ENCODE peak calls at places on chromosomes 13 and 19, in five cellular contexts. V is HCT116, H is endothelial cell of umbilical vein, D is keratinocyte, E is astrocyte. K is an unnamed sample.

GRCh38 chr13:20118268-20119140 is 42.3 kb downstream of the GJA3 start:
- DNase-seq in V (no peak), H (peak; percentile 39), D (no peak), E (peak; percentile 36), K (peak; percentile 63)

GRCh38 chr19:47848871-47849473 is 10.1 kb upstream of the TPRX2 start:
- DNase-seq in V (peak; percentile 57), H (no peak), D (no peak), E (no peak), K (peak; percentile 96)

GRCh38 chr13:98999635-98999952 is 21.7 kb upstream of the DOCK9 start:
- DNase-seq in V (no peak), H (peak; percentile 78), D (no peak), E (peak; percentile 28), K (no peak)

GRCh38 chr13:57569981-57570380 is 61.6 kb upstream of the PCDH17 start:
- DNase-seq in V (no peak), H (peak; percentile 8), D (no peak), E (peak; percentile 32), K (no peak)

GRCh38 chr19:45355910-45356309 is 14.5 kb downstream of the ERCC2 start:
- DNase-seq in V (no peak), H (no peak), D (no peak), E (no peak), K (no peak)

GRCh38 chr19:45638930-45639729 is at the start of gene EML2:
- DNase-seq in V (no peak), H (peak; percentile 33), D (no peak), E (peak; percentile 14), K (peak; percentile 94)

GRCh38 chr13:85497652-85498051 is 301.6 kb downstream of the SLITRK6 start:
- DNase-seq in V (no peak), H (no peak), D (peak; percentile 52), E (peak; percentile 99), K (no peak)

GRCh38 chr19:39411006-39411831 is 1.2 kb upstream of the PLEKHG2 start:
- DNase-seq in V (no peak), H (no peak), D (no peak), E (no peak), K (no peak)

GRCh38 chr19:457636-458035 is 3.2 kb downstream of the SHC2 start:
- DNase-seq in V (no peak), H (no peak), D (no peak), E (no peak), K (no peak)

GRCh38 chr19:10694706-10695105 is 6.5 kb upstream of the QTRT1 start:
- DNase-seq in V (no peak), H (no peak), D (no peak), E (no peak), K (no peak)

GRCh38 chr13:99256709-99257108 is 1.5 kb downstream of the GPR18 start:
- DNase-seq in V (no peak), H (no peak), D (no peak), E (peak; percentile 79), K (no peak)

GRCh38 chr13:49996166-49996915 is 501 bp upstream of the TRIM13 start:
- DNase-seq in V (peak; percentile 74), H (peak; percentile 82), D (no peak), E (peak; percentile 84), K (peak; percentile 98)

GRCh38 chr19:55209430-55210119 is at the start of gene PTPRH:
- DNase-seq in V (no peak), H (no peak), D (no peak), E (no peak), K (no peak)

GRCh38 chr19:32458500-32459123 is 53.0 kb downstream of the DPY19L3 start:
- DNase-seq in V (no peak), H (peak; percentile 30), D (no peak), E (no peak), K (no peak)

GRCh38 chr13:28415994-28416411 is 78.9 kb downstream of the FLT1 start:
- DNase-seq in V (peak; percentile 1), H (no peak), D (no peak), E (no peak), K (no peak)

GRCh38 chr13:33642374-33643065 is 175.4 kb upstream of the RFC3 start:
- DNase-seq in V (no peak), H (no peak), D (peak; percentile 46), E (no peak), K (peak; percentile 7)

GRCh38 chr19:28640506-28640905 is 572.4 kb downstream of the UQCRFS1 start:
- DNase-seq in V (no peak), H (no peak), D (no peak), E (no peak), K (no peak)

GRCh38 chr13:74794582-74794981 is 660.4 kb upstream of the KLF12 start:
- DNase-seq in V (no peak), H (no peak), D (no peak), E (no peak), K (no peak)

GRCh38 chr19:56690668-56691067 is 19.1 kb upstream of the ZNF835 start:
- DNase-seq in V (no peak), H (no peak), D (no peak), E (no peak), K (no peak)

GRCh38 chr13:31204592-31204991 is 4.8 kb downstream of the B3GLCT start:
- DNase-seq in V (peak; percentile 45), H (peak; percentile 63), D (peak; percentile 26), E (peak; percentile 71), K (no peak)

GRCh38 chr19:18587561-18587960 is 1.0 kb upstream of the REX1BD start:
- DNase-seq in V (no peak), H (no peak), D (no peak), E (no peak), K (no peak)

GRCh38 chr19:18589380-18590272 is 1.0 kb downstream of the REX1BD start:
- DNase-seq in V (peak; percentile 73), H (peak; percentile 54), D (no peak), E (peak; percentile 46), K (peak; percentile 90)

GRCh38 chr19:18588611-18589379 is at the start of gene REX1BD:
- DNase-seq in V (no peak), H (peak; percentile 85), D (no peak), E (peak; percentile 59), K (peak; percentile 92)

GRCh38 chr19:18587962-18588610 is 512 bp upstream of the REX1BD start:
- DNase-seq in V (no peak), H (no peak), D (no peak), E (no peak), K (no peak)

DNA sequence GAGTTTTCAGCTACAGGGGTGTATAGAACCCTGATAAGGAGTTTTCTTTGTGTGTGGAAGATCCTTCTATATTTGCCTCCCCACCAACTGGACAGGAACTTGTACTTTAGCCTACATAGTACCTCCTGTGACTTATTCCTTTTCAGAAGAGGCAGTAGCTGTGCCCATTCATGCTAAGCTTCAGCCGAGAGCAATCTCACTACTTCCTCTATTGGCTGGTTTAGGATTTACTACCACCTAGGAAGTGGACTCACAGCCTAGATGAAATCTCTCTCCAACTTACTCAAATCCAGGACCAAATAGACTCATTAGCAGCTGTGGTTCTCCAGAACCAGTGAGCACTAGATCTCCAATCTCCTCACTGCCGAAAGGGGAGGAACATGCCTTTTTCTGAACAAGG is 2.3 kb upstream of the REX1BD start:
- DNase-seq in V (no peak), H (no peak), D (no peak), E (no peak), K (no peak)
- H4K20me1 ChIP-seq in V (no peaks in the 10 kb centered on the region), H (no peaks in the 10 kb centered on the region), D (no peaks in the 10 kb centered on the region), E (peaks cover 12% of the 10 kb centered on the region), K (peaks cover 5% of the 10 kb centered on the region)

GRCh38 chr13:29581666-29582065 is 13.8 kb downstream of the SLC7A1 start:
- DNase-seq in V (no peak), H (no peak), D (no peak), E (peak; percentile 81), K (no peak)

GRCh38 chr13:29579094-29579493 is 16.4 kb downstream of the SLC7A1 start:
- DNase-seq in V (no peak), H (no peak), D (no peak), E (no peak), K (no peak)

GRCh38 chr13:29582171-29582570 is 13.3 kb downstream of the SLC7A1 start:
- DNase-seq in V (no peak), H (no peak), D (no peak), E (no peak), K (no peak)

GRCh38 chr13:29587645-29588044 is 7.8 kb downstream of the SLC7A1 start:
- DNase-seq in V (no peak), H (no peak), D (no peak), E (peak; percentile 71), K (no peak)

GRCh38 chr13:29583073-29583785 is 12.3 kb downstream of the SLC7A1 start:
- DNase-seq in V (no peak), H (no peak), D (peak; percentile 73), E (peak; percentile 87), K (no peak)
- H3K4me1 ChIP-seq in V (peaks cover 30% of the 10 kb centered on the region), H (peaks cover 5% of the 10 kb centered on the region), D (peaks cover 97% of the 10 kb centered on the region), E (peaks cover 54% of the 10 kb centered on the region), K (peaks cover 12% of the 10 kb centered on the region)

GRCh38 chr19:17616686-17616960 is 61.2 kb downstream of the COLGALT1 start:
- DNase-seq in V (no peak), H (no peak), D (no peak), E (no peak), K (no peak)

GRCh38 chr19:17618919-17619318 is 63.5 kb downstream of the COLGALT1 start:
- DNase-seq in V (no peak), H (no peak), D (no peak), E (no peak), K (no peak)

GRCh38 chr19:17616961-17617806 is 61.7 kb downstream of the COLGALT1 start:
- DNase-seq in V (peak; percentile 51), H (no peak), D (peak; percentile 7), E (peak; percentile 4), K (peak; percentile 66)

GRCh38 chr19:17618281-17618903 is 62.9 kb downstream of the COLGALT1 start:
- DNase-seq in V (no peak), H (no peak), D (no peak), E (no peak), K (no peak)

GRCh38 chr19:17617807-17618192 is 62.4 kb downstream of the COLGALT1 start:
- DNase-seq in V (no peak), H (no peak), D (no peak), E (no peak), K (no peak)
- H3K9ac ChIP-seq in V (no peak overlapping the region), H (no peak overlapping the region), D (no peak overlapping the region), E (no peak overlapping the region), K (no peak overlapping the region)

DNA sequence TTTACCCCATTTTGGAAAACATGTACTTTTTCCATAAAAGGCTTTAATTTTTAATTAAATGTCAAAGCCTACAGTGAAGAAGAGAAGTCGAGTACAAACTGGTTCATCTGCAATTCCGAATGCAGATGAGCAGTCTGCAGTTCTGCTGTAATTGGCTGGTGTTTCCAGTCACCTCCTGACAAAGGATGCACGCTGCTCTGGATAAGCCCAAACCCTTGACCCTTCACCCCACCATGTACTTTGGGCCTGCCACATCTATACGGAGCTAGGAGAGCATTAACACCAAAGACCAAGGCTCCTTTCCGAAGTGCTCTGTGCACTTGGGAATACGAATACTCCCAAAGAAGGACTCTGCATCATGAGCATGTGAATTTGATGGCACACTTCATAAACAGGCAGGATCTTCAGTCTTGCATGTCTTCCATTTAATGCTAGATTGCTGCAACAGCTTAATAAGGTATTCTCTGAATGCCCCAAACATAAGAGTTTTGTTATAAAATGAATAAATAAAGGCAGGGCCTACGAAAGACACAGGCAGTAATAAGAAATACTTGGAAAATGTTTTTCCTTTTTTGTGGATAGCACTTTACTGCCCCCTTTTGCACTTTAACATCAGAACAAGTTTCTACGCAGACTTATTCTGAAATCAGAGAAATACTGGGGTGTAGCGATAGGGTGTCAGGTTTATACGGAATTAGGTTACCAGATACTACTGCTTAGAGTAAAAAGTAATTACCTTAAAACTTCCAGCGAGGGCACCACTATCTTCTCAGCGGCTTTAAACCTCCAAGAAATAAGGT is 15.1 kb downstream of the EFNB2 start:
- DNase-seq in V (no peak), H (peak; percentile 55), D (no peak), E (no peak), K (peak; percentile 52)
- H4K20me1 ChIP-seq in V (peaks cover 12% of the 10 kb centered on the region), H (no peaks in the 10 kb centered on the region), D (peaks cover 6% of the 10 kb centered on the region), E (peaks cover 62% of the 10 kb centered on the region), K (peaks cover 100% of the 10 kb centered on the region)

K was measured in neural progenitor cell.